ENCODE peak calls at places on chromosomes 1 and 21, in nine cellular contexts. L is RWPE1, W is mesendoderm, M is esophagus squamous epithelium, I is pancreas, X is psoas muscle, V is GM23248, T is left ventricle myocardium inferior, O is OCI-LY7. U is an unnamed sample.

GRCh38 chr1:111192643-111193519 is 7.6 kb downstream of the DENND2D start:
- DNase-seq in T (no peak), X (no peak), O (no peak), V (peak; percentile 41), I (no peak), L (no peak), M (no peak), W (peak; percentile 57), U (no peak)

GRCh38 chr1:28329395-28330153 is 734 bp downstream of the MED18 start:
- DNase-seq in M (no peak), X (peak; percentile 25), W (peak; percentile 74), T (no peak), L (no peak), O (peak; percentile 60), V (peak; percentile 67), I (peak; percentile 59), U (no peak)

GRCh38 chr1:86152887-86153286 is 3.7 kb downstream of the COL24A1 start:
- DNase-seq in W (no peak), X (no peak), O (no peak), T (no peak), V (no peak), L (no peak), I (no peak), M (no peak), U (no peak)

GRCh38 chr1:155324041-155324716 is 3.5 kb downstream of the RUSC1 start:
- DNase-seq in O (peak; percentile 83), L (peak; percentile 97), V (peak; percentile 98), M (peak; percentile 70), T (peak; percentile 96), W (peak; percentile 97), I (peak; percentile 96), X (peak; percentile 94), U (peak; percentile 97)

GRCh38 chr1:225875044-225875822 is 6.9 kb downstream of the TMEM63A start:
- DNase-seq in I (no peak), T (no peak), M (no peak), X (no peak), O (no peak), V (no peak), W (peak; percentile 76), L (peak; percentile 84), U (peak; percentile 78)

GRCh38 chr1:167293057-167293456 is 72.4 kb downstream of the POU2F1 start:
- DNase-seq in O (no peak), I (no peak), T (no peak), X (no peak), M (no peak), V (no peak), L (no peak), W (no peak), U (no peak)

GRCh38 chr1:226863446-226863845 is 7.0 kb upstream of the PSEN2 start:
- DNase-seq in T (no peak), V (peak; percentile 75), W (peak; percentile 49), L (no peak), I (no peak), O (no peak), M (no peak), X (no peak), U (no peak)

GRCh38 chr1:164608651-164609057 is 49.7 kb downstream of the PBX1 start:
- DNase-seq in I (no peak), V (peak; percentile 55), O (no peak), L (no peak), M (no peak), T (no peak), X (no peak), W (no peak), U (no peak)

GRCh38 chr1:207803678-207804077 is 51.8 kb downstream of the CD46 start:
- DNase-seq in W (no peak), X (no peak), I (no peak), M (no peak), L (no peak), T (no peak), O (no peak), V (no peak), U (peak; percentile 4)

GRCh38 chr1:207799989-207800648 is 48.3 kb downstream of the CD46 start:
- DNase-seq in M (no peak), X (no peak), L (no peak), I (no peak), O (no peak), T (no peak), V (no peak), W (no peak), U (no peak)

GRCh38 chr1:207804746-207805468 is 53.1 kb downstream of the CD46 start:
- DNase-seq in M (no peak), W (no peak), O (no peak), V (no peak), L (no peak), X (no peak), I (no peak), T (no peak), U (no peak)

GRCh38 chr1:207798847-207799246 is 47.0 kb downstream of the CD46 start:
- DNase-seq in M (no peak), O (no peak), L (no peak), V (no peak), X (no peak), I (no peak), T (no peak), W (no peak), U (no peak)

GRCh38 chr1:207801819-207802218 is 50.0 kb downstream of the CD46 start:
- DNase-seq in L (no peak), W (no peak), I (no peak), O (no peak), M (no peak), T (no peak), V (no peak), X (no peak), U (no peak)
- H3K27ac ChIP-seq in L (no peak overlapping the region), W (no peak overlapping the region), I (no peak overlapping the region), O (no peak overlapping the region), M (no peak overlapping the region), T (peak overlapping the region; percentile 97), V (no peak overlapping the region), X (peak overlapping the region; percentile 48), U (no peak overlapping the region)

DNA sequence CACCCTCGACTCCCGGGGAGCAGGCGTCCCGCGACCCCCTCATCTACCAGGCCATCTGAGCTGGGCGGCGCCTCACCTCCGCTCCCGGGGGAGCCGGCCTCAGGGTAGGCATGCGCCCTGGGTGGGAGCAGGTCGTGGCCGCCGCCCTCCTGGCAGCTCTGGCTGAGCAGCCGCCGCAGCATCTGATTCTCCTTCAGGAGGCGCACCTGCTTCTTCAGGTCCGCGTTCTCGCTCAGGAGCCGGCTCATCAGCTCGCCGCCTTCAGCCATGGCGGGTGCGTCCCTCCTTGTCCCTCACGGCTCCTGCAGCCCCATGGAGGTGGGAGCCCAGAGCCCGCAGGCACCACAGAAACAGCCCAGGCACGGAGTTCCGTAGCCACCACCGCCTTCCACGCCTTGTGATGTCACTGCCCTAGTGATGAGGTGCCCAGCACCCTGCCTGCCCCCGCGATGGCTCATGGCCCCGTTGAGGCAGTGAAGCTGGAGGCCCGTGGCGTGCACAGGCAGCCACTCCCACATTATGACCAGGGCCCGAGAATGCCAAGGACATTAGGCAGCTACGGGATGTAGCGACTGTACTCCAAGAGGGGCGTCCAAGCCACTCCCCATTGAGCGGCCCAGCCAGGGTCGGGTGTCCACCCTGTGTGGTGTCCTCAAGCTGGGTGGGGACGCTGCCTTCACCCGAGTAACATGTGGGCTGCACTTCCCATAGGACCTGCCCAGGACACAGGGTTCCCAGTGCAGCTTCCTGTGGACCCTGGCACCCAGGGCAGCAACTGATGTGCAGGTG is 1.5 kb downstream of the SPATC1L start:
- DNase-seq in I (peak; percentile 81), X (peak; percentile 59), L (no peak), M (no peak), T (peak; percentile 42), W (no peak), O (no peak), V (peak; percentile 73), U (no peak)
- H3K27ac ChIP-seq in I (no peak overlapping the region), X (no peak overlapping the region), L (peak overlapping the region; percentile 50), M (no peak overlapping the region), T (peak overlapping the region; percentile 60), W (no peak overlapping the region), O (no peak overlapping the region), V (no peak overlapping the region), U (peak overlapping the region; percentile 57)

DNA sequence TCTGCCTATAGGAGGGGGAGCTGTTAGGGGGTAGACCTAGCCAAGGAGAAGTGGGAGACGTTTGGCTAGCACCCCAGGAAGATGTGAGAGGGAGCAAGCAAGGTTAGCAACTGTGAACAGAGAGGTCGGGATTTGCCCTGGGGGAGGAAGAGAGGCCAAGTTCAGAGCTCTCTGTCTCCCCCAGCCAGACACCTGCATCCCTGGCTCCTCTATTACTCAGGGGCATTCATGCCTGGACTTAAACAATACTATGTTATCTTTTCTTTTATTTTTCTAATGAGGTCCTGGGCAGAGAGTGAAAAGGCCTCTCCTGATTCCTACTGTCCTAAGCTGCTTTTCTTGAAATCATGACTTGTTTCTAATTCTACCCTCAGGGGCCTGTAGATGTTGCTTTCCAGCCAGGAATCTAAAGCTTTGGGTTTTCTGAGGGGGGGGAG is 2.4 kb downstream of the BTG2 start:
- DNase-seq in W (peak; percentile 49), O (no peak), T (no peak), M (no peak), I (no peak), V (no peak), X (no peak), L (no peak), U (no peak)
- H3K27ac ChIP-seq in W (no peak overlapping the region), O (peak overlapping the region; percentile 98), T (peak overlapping the region; percentile 99), M (peak overlapping the region; percentile 99), I (peak overlapping the region; percentile 100), V (no peak overlapping the region), X (peak overlapping the region; percentile 98), L (peak overlapping the region; percentile 92), U (peak overlapping the region; percentile 99)

GRCh38 chr1:12525311-12526181 is 92.5 kb downstream of the DHRS3 start:
- DNase-seq in O (no peak), M (no peak), L (no peak), T (peak; percentile 35), W (no peak), X (peak; percentile 84), I (peak; percentile 90), V (no peak), U (no peak)

GRCh38 chr1:12529640-12530174 is 88.3 kb downstream of the DHRS3 start:
- DNase-seq in I (no peak), W (no peak), V (no peak), L (no peak), T (no peak), O (no peak), M (no peak), X (no peak), U (no peak)

GRCh38 chr1:12530462-12531168 is 87.4 kb downstream of the DHRS3 start:
- DNase-seq in T (no peak), W (no peak), I (no peak), M (no peak), V (no peak), X (no peak), O (no peak), L (no peak), U (no peak)

GRCh38 chr1:12527564-12527963 is 90.4 kb downstream of the DHRS3 start:
- DNase-seq in X (no peak), V (no peak), O (no peak), I (peak; percentile 87), M (no peak), L (no peak), T (no peak), W (no peak), U (no peak)

DNA sequence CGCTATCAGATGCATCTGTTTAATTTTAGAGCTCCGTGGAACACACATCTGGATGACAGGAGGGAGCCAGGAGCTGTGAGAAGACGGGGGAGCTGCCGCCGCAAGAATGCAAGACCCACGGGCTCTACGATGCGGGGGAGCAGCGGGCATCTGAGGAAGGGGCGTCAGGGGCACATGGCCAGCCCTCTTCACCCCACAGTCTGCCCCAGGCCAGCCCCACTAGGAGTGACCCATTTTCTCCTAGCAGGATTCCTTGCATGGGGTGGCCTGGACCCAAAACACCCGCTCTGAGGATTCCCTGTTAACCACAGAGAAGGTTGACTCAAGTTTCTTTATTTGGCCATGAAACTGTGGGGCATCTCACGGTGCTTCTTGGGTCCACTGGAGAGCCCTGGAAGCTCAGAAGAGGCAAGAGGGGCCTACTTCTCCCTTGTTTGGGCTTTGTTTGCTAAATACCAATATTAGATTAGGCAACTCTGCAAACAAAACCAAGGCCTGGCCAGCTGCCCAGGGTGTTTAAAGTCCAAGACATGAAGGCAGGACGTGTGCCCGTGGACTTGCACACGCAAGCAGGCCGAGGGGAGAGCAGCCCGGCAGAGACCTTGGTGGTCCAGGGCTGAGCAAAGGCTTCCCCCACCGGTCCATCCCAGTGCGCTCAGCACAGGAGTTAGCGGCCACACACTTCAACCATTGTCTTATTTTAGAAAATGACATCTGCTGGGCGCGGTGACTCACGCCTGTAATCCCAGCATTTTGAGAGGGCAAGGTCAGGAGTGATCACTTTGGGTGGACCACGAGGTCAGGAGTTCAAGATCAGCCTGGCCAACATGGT is 89.8 kb downstream of the DHRS3 start:
- DNase-seq in V (peak; percentile 72), T (peak; percentile 34), I (peak; percentile 98), O (no peak), W (no peak), X (peak; percentile 68), M (no peak), L (no peak), U (peak; percentile 94)
- H3K27ac ChIP-seq in V (no peak overlapping the region), T (no peak overlapping the region), I (peak overlapping the region; percentile 91), O (no peak overlapping the region), W (no peak overlapping the region), X (peak overlapping the region; percentile 38), M (peak overlapping the region; percentile 74), L (no peak overlapping the region), U (peak overlapping the region; percentile 4)

U was measured in prostate gland.